ENCODE peak calls at places on chromosomes 13 and 19, in eight cellular contexts. M is CD8-positive, alpha-beta memory T cell; B is endodermal cell; R is heart right ventricle; F is left ventricle myocardium inferior; N is right lobe of liver; G is tibial artery; O is H1. J is an unnamed sample. For H3K27me3, H3K36me3 and H3K4me1, the result is how much of the 10 kb centered on the place peaks cover.

GRCh38 chr13:32503727-32504126 is 34.9 kb downstream of the N4BP2L2 start:
- DNase-seq in R (no peak), N (peak), G (no peak), F (no peak), B (no peak), O (no peak), M (no peak), J (no peak)

GRCh38 chr19:33624586-33625153 is 2.9 kb downstream of the CHST8 start:
- DNase-seq in G (no peak), B (no peak), M (peak), F (no peak), R (no peak), O (no peak), N (no peak), J (no peak)

GRCh38 chr13:44331912-44332840 is 41.4 kb upstream of the SERP2 start:
- DNase-seq in O (no peak), B (no peak), R (peak), F (peak), N (no peak), M (no peak), G (peak), J (no peak)

GRCh38 chr13:81395368-81395767 is 1054.4 kb upstream of the SPRY2 start:
- DNase-seq in O (no peak), F (no peak), G (no peak), B (peak), M (no peak), R (no peak), N (no peak), J (no peak)

GRCh38 chr13:85690368-85690767 is 108.9 kb downstream of the SLITRK6 start:
- DNase-seq in O (no peak), M (no peak), R (no peak), G (no peak), B (no peak), N (no peak), F (no peak), J (no peak)

GRCh38 chr13:31556376-31556775 is 182.9 kb upstream of the RXFP2 start:
- DNase-seq in R (no peak), O (no peak), N (no peak), B (no peak), M (no peak), F (no peak), G (no peak), J (no peak)

GRCh38 chr13:44734204-44734707 is 158.1 kb upstream of the TSC22D1 start:
- DNase-seq in M (no peak), N (no peak), R (peak), G (no peak), F (peak), O (no peak), B (no peak), J (no peak)

GRCh38 chr19:5895890-5896289 is 7.7 kb downstream of the NDUFA11 start:
- DNase-seq in M (no peak), G (no peak), O (no peak), F (no peak), N (no peak), B (no peak), R (no peak), J (no peak)

GRCh38 chr19:44891016-44891882 is at the start of gene TOMM40:
- DNase-seq in N (no peak), O (no peak), M (peak), R (no peak), B (peak), G (no peak), F (peak), J (peak)

GRCh38 chr13:97125810-97126738 is 96.1 kb upstream of the MBNL2 start:
- DNase-seq in B (no peak), G (no peak), N (no peak), F (peak), O (no peak), R (no peak), M (no peak), J (no peak)

GRCh38 chr13:84574851-84575250 is 692.6 kb upstream of the SLITRK1 start:
- DNase-seq in F (no peak), R (no peak), B (no peak), G (no peak), M (no peak), N (no peak), O (no peak), J (no peak)

GRCh38 chr19:9435279-9436268 is at the start of gene ZNF266:
- DNase-seq in M (peak), F (peak), B (peak), O (peak), N (peak), R (peak), G (peak), J (peak)

GRCh38 chr19:15640904-15641597 is 354 bp downstream of the CYP4F3 start:
- DNase-seq in B (no peak), M (no peak), G (no peak), R (no peak), N (peak), O (no peak), F (no peak), J (no peak)

GRCh38 chr19:17950310-17951150 is 16.4 kb upstream of the KCNN1 start:
- DNase-seq in R (no peak), F (peak), B (peak), O (no peak), M (peak), G (no peak), N (no peak), J (no peak)

GRCh38 chr19:17948967-17949930 is 16.4 kb downstream of the CCDC124 start:
- DNase-seq in B (peak), F (no peak), M (no peak), O (no peak), R (no peak), G (no peak), N (no peak), J (peak)

GRCh38 chr19:17951151-17952040 is 15.5 kb upstream of the KCNN1 start:
- DNase-seq in N (no peak), R (no peak), O (no peak), F (no peak), M (no peak), B (peak), G (no peak), J (no peak)

GRCh38 chr19:17948474-17948966 is 15.7 kb downstream of the CCDC124 start:
- DNase-seq in G (no peak), N (no peak), F (no peak), B (no peak), R (peak), O (no peak), M (no peak), J (no peak)

DNA sequence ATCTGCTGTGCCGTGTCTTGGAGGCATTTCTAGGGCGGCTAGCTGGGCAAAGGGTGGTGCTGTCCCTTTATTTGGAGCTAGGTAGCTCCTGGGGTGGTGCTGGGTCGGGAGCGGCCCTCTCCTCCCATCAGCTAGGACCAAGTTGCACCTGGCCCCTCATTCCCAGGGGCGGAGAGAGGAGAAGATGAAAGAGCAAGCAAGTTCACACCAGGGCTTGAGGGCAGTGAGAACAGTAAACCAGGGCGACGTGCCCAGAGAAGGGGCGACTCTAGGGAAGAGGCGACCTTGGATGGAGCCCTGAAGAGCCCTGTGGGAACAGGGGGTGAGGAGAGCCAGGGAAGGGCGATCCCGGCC is 17.0 kb upstream of the KCNN1 start:
- DNase-seq in F (no peak), O (no peak), B (peak), N (no peak), R (no peak), G (no peak), M (no peak), J (no peak)
- H3K27me3 ChIP-seq in F (half or more), O (under half), B (half or more), N (under half), R (half or more), G (under half), M (under half), J (half or more)

DNA sequence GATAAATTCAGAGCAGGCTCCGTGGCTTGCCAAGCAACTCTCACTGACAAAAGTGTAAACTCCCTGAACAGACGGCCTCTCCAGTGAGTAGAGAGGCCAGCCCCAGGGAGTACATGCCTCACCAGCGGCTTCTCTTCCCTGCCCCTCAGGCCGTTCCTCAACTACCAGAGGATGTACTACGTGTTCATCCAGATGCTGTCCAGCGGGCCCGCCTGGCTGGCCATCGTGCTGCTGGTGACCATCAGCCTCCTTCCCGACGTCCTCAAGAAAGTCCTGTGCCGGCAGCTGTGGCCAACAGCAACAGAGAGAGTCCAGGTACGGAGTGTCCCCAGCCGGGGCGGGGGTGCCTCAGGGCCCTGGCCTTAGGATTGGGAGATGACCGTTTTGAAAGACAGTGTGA is 93.4 kb upstream of the MCF2L start:
- DNase-seq in O (no peak), F (peak), B (peak), R (no peak), G (no peak), M (no peak), N (no peak), J (no peak)
- H3K36me3 ChIP-seq in O (under half), F (under half), B (half or more), R (under half), G (under half), M (under half), N (under half), J (under half)

GRCh38 chr19:11169896-11170678 is 14.5 kb upstream of the SPC24 start:
- DNase-seq in R (no peak), M (no peak), N (no peak), F (no peak), G (no peak), O (no peak), B (no peak), J (no peak)
- H3K4me1 ChIP-seq in R (under half), M (under half), N (under half), F (under half), G (under half), O (under half), B (under half), J (under half)

GRCh38 chr19:53237114-53237777 is 17.4 kb downstream of the ZNF677 start:
- DNase-seq in M (no peak), R (no peak), B (no peak), G (no peak), N (no peak), O (no peak), F (no peak), J (no peak)
- H3K27me3 ChIP-seq in M (under half), R (under half), B (under half), G (under half), N (under half), O (under half), F (under half), J (under half)

J was measured in CD8-positive, alpha-beta T cell.